ENCODE peak calls at places on chromosomes 12 and 14, in eight cellular contexts. I, J, W, A, S, O, R and L are unnamed samples.

GRCh38 chr12:46430340-46430948 is 57.9 kb upstream of the SLC38A2 start:
- DNase-seq in J (peak; percentile 80), O (no peak), W (no peak), S (peak; percentile 98), R (no peak), I (peak; percentile 85), A (peak; percentile 47), L (no peak)

GRCh38 chr12:42854208-42854607 is 264.7 kb upstream of the PRICKLE1 start:
- DNase-seq in A (no peak), O (no peak), W (no peak), S (no peak), R (no peak), J (no peak), I (no peak), L (peak; percentile 26)

GRCh38 chr12:46908236-46908935 is 82.6 kb upstream of the SLC38A4 start:
- DNase-seq in R (no peak), J (no peak), O (no peak), I (peak; percentile 85), A (no peak), S (peak; percentile 76), W (no peak), L (peak; percentile 81)

GRCh38 chr12:32586390-32586789 is 92.7 kb upstream of the DNM1L start:
- DNase-seq in O (no peak), I (peak; percentile 60), J (no peak), W (no peak), R (no peak), S (no peak), A (no peak), L (no peak)

GRCh38 chr14:77391441-77391840 is 14.3 kb downstream of the SAMD15 start:
- DNase-seq in A (no peak), J (no peak), S (no peak), W (no peak), R (no peak), O (no peak), I (no peak), L (no peak)

GRCh38 chr12:92602476-92602875 is 100.3 kb upstream of the PLEKHG7 start:
- DNase-seq in S (peak; percentile 90), I (peak; percentile 90), R (no peak), O (no peak), W (no peak), J (no peak), A (no peak), L (no peak)

GRCh38 chr12:27504506-27504905 is 19.5 kb upstream of the PPFIBP1 start:
- DNase-seq in S (peak; percentile 79), W (no peak), O (no peak), A (no peak), J (no peak), R (no peak), I (peak; percentile 41), L (no peak)

GRCh38 chr12:105561981-105562726 is 231.7 kb downstream of the C12orf75 start:
- DNase-seq in A (peak; percentile 6), O (peak; percentile 16), J (peak; percentile 62), S (peak; percentile 90), W (no peak), R (peak; percentile 39), I (peak; percentile 54), L (peak; percentile 81)

GRCh38 chr12:53205747-53206146 is 1.3 kb downstream of the ITGB7 start:
- DNase-seq in J (no peak), R (no peak), I (peak; percentile 86), A (no peak), W (peak; percentile 57), O (no peak), S (peak; percentile 68), L (peak; percentile 56)

GRCh38 chr12:26499979-26500640 is 304.7 kb downstream of the SSPN start:
- DNase-seq in O (no peak), R (no peak), I (no peak), A (no peak), S (no peak), J (no peak), W (no peak), L (no peak)

GRCh38 chr14:59844414-59844813 is 26.2 kb downstream of the RTN1 start:
- DNase-seq in R (no peak), J (no peak), W (no peak), S (peak; percentile 38), I (no peak), O (no peak), A (no peak), L (no peak)

GRCh38 chr14:90553298-90553920 is 156.6 kb downstream of the CALM1 start:
- DNase-seq in J (no peak), R (no peak), W (no peak), I (no peak), S (no peak), A (peak; percentile 48), O (no peak), L (no peak)

GRCh38 chr12:45816652-45817051 is 87.1 kb downstream of the ARID2 start:
- DNase-seq in I (no peak), O (no peak), A (no peak), J (no peak), W (no peak), R (no peak), S (no peak), L (no peak)

GRCh38 chr12:53499261-53500118 is at the start of gene MAP3K12:
- DNase-seq in J (no peak), O (peak; percentile 63), S (no peak), I (peak; percentile 75), W (peak; percentile 90), A (peak; percentile 86), R (peak; percentile 74), L (peak; percentile 74)

GRCh38 chr14:71491925-71492324 is 440.3 kb upstream of the RGS6 start:
- DNase-seq in A (no peak), W (no peak), O (no peak), I (no peak), R (no peak), J (no peak), S (no peak), L (peak; percentile 74)

GRCh38 chr14:100424504-100425453 is 101.6 kb downstream of the SLC25A47 start:
- DNase-seq in W (no peak), I (no peak), J (no peak), S (no peak), O (no peak), R (no peak), A (no peak), L (no peak)

GRCh38 chr14:104117341-104118005 is 20.9 kb upstream of the KIF26A start:
- DNase-seq in R (peak; percentile 21), A (no peak), W (peak; percentile 53), I (no peak), O (no peak), J (no peak), S (no peak), L (no peak)

GRCh38 chr12:111330800-111331752 is 37.8 kb downstream of the PHETA1 start:
- DNase-seq in I (peak; percentile 59), S (peak; percentile 66), A (peak; percentile 85), W (no peak), R (no peak), O (no peak), J (peak; percentile 14), L (no peak)

GRCh38 chr12:46790066-46790465 is 35.7 kb downstream of the SLC38A4 start:
- DNase-seq in I (no peak), R (no peak), J (no peak), S (no peak), A (no peak), W (no peak), O (no peak), L (no peak)

GRCh38 chr12:120767071-120768024 is 41.7 kb downstream of the ACADS start:
- DNase-seq in R (no peak), A (no peak), S (no peak), J (no peak), O (no peak), W (no peak), I (no peak), L (no peak)

GRCh38 chr14:81485372-81485771 is 48.3 kb downstream of the SEL1L start:
- DNase-seq in J (no peak), R (no peak), W (no peak), S (no peak), A (no peak), I (no peak), O (no peak), L (no peak)

GRCh38 chr14:37585971-37586759 is 8.9 kb downstream of the FOXA1 start:
- DNase-seq in O (no peak), I (no peak), W (no peak), J (no peak), A (peak; percentile 52), S (no peak), R (no peak), L (no peak)